ENCODE peak calls at places on chromosomes 2 and 18, in five cellular contexts. V is HepG2, M is K562, K is SK-N-SH, T is GM12878. N is an unnamed sample.
A peak's percentile ranks its signal among the peaks of the same experiment; 100 is the strongest.

GRCh38 chr18:49227456-49227855 is 233.0 kb downstream of the DYM start:
- DNase-seq in V (no peak), M (no peak), K (no peak), T (no peak), N (no peak)

GRCh38 chr18:23259701-23260661 is 124.7 kb downstream of the CABLES1 start:
- DNase-seq in V (peak; percentile 56), M (peak; percentile 74), K (peak; percentile 80), T (no peak), N (no peak)

GRCh38 chr2:188931361-188931760 is 42.8 kb upstream of the COL3A1 start:
- DNase-seq in V (no peak), M (no peak), K (no peak), T (no peak), N (no peak)

GRCh38 chr18:69586581-69586980 is 185.9 kb downstream of the DOK6 start:
- DNase-seq in V (no peak), M (no peak), K (no peak), T (no peak), N (no peak)

GRCh38 chr2:45617496-45617895 is 6.4 kb upstream of the SRBD1 start:
- DNase-seq in V (no peak), M (no peak), K (no peak), T (no peak), N (no peak)

GRCh38 chr2:102063360-102063947 is 71.7 kb downstream of the IL1R2 start:
- DNase-seq in V (no peak), M (no peak), K (no peak), T (no peak), N (no peak)

GRCh38 chr18:49500136-49500921 is 13.3 kb upstream of the C18orf32 start:
- DNase-seq in V (no peak), M (no peak), K (no peak), T (no peak), N (no peak)

GRCh38 chr2:61158356-61158944 is 3.5 kb upstream of the C2orf74 start:
- DNase-seq in V (no peak), M (no peak), K (no peak), T (no peak), N (no peak)

GRCh38 chr2:241773511-241774418 is 2.9 kb upstream of the GAL3ST2 start:
- DNase-seq in V (peak; percentile 71), M (peak; percentile 2), K (peak; percentile 39), T (no peak), N (no peak)

GRCh38 chr18:34729264-34729663 is 19.2 kb downstream of the DTNA start:
- DNase-seq in V (peak; percentile 23), M (no peak), K (peak; percentile 19), T (no peak), N (peak; percentile 27)

GRCh38 chr18:60684843-60685513 is 312.4 kb upstream of the MC4R start:
- DNase-seq in V (peak; percentile 2), M (no peak), K (peak; percentile 34), T (no peak), N (no peak)

GRCh38 chr18:519019-519879 is 18.7 kb upstream of the COLEC12 start:
- DNase-seq in V (no peak), M (no peak), K (no peak), T (peak; percentile 43), N (no peak)

GRCh38 chr2:181178823-181179412 is 198.5 kb downstream of the UBE2E3 start:
- DNase-seq in V (peak; percentile 43), M (peak; percentile 26), K (peak; percentile 8), T (no peak), N (no peak)

GRCh38 chr2:156436477-156437085 is 402 bp downstream of the GPD2 start:
- DNase-seq in V (no peak), M (no peak), K (no peak), T (no peak), N (peak; percentile 49)

GRCh38 chr2:44707945-44708645 is 233.4 kb upstream of the SIX3 start:
- DNase-seq in V (no peak), M (no peak), K (no peak), T (peak; percentile 25), N (no peak)

GRCh38 chr18:34595673-34596072 is 114.4 kb upstream of the DTNA start:
- DNase-seq in V (peak; percentile 20), M (no peak), K (no peak), T (no peak), N (no peak)

GRCh38 chr2:148338544-148338943 is 306.0 kb upstream of the EPC2 start:
- DNase-seq in V (peak; percentile 6), M (no peak), K (no peak), T (no peak), N (no peak)

GRCh38 chr2:38120829-38121228 is 44.9 kb upstream of the CYP1B1 start:
- DNase-seq in V (no peak), M (no peak), K (no peak), T (no peak), N (no peak)

GRCh38 chr2:123659120-123659519 is 366.0 kb upstream of the CNTNAP5 start:
- DNase-seq in V (no peak), M (no peak), K (no peak), T (no peak), N (no peak)

GRCh38 chr2:1864981-1865421 is 120.7 kb upstream of the PXDN start:
- DNase-seq in V (no peak), M (no peak), K (no peak), T (no peak), N (no peak)

GRCh38 chr2:241922396-241922795 is 52.9 kb downstream of the RTP5 start:
- DNase-seq in V (no peak), M (no peak), K (no peak), T (no peak), N (no peak)

GRCh38 chr2:217653240-217653639 is 349.6 kb downstream of the TNS1 start:
- DNase-seq in V (no peak), M (no peak), K (no peak), T (no peak), N (no peak)

GRCh38 chr2:105796131-105796638 is 51.5 kb downstream of the NCK2 start:
- DNase-seq in V (no peak), M (no peak), K (peak; percentile 52), T (no peak), N (no peak)

GRCh38 chr2:234998404-234999211 is 46.8 kb downstream of the SH3BP4 start:
- DNase-seq in V (peak; percentile 89), M (no peak), K (no peak), T (no peak), N (no peak)

GRCh38 chr18:44839239-44839666 is 158.6 kb downstream of the SETBP1 start:
- DNase-seq in V (no peak), M (peak; percentile 29), K (no peak), T (peak; percentile 64), N (peak; percentile 48)

GRCh38 chr2:98436734-98437133 is 7.9 kb upstream of the INPP4A start:
- DNase-seq in V (no peak), M (no peak), K (no peak), T (no peak), N (no peak)

GRCh38 chr2:196592912-196593881 is 46.3 kb upstream of the CCDC150 start:
- DNase-seq in V (no peak), M (peak; percentile 17), K (peak; percentile 90), T (no peak), N (no peak)

GRCh38 chr2:196591621-196592022 is 47.9 kb upstream of the CCDC150 start:
- DNase-seq in V (no peak), M (no peak), K (peak; percentile 41), T (no peak), N (no peak)

GRCh38 chr2:196591004-196591403 is 48.5 kb upstream of the CCDC150 start:
- DNase-seq in V (no peak), M (no peak), K (no peak), T (no peak), N (no peak)

GRCh38 chr2:196594158-196594557 is 45.4 kb upstream of the CCDC150 start:
- DNase-seq in V (no peak), M (no peak), K (no peak), T (no peak), N (no peak)

DNA sequence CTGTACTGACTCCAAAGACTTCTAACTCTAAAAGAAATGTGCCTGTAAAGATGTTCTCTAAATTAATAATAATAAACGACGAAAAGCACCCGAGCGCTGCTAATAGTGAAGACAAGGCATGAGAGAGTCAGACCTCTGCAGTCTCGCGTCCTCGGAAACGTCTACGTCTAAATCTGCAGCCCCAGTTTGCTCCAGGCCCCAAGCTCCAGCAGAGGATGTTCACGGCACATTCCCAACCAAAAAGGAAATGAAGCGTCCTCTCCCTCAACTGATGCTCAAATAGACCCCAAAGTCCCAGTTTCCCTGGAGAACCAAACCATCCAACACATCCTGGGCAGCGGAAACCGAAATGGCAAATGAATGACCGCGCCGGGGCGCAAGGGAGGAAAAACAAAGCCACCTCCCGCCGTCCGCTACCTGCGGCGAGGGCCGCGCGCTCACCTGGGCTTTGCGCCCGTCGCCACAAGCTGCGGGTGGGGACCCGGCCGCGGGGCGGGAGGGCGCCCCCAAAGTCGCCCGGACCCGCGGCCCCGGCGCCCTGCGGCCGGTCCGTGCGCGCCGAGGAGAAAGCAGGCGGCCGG is 47.1 kb upstream of the CCDC150 start:
- DNase-seq in V (no peak), M (no peak), K (no peak), T (no peak), N (no peak)
- TF ChIP-seq JUND in V (no peak), M (no peak), K (no peak), T (no peak), N (no peak)

GRCh38 chr2:240146141-240146561 is 5.7 kb upstream of the OTOS start:
- DNase-seq in V (no peak), M (no peak), K (peak; percentile 77), T (no peak), N (no peak)
- TF ChIP-seq TAF1 in V (no peak), M (no peak), K (no peak), T (no peak), N (no peak)

GRCh38 chr2:174327958-174328308 is 6.8 kb upstream of the SP9 start:
- DNase-seq in V (no peak), M (no peak), K (no peak), T (no peak), N (no peak)

GRCh38 chr2:174327559-174327897 is 7.2 kb upstream of the SP9 start:
- DNase-seq in V (no peak), M (no peak), K (no peak), T (no peak), N (no peak)

GRCh38 chr2:174329157-174329715 is 5.5 kb upstream of the SP9 start:
- DNase-seq in V (no peak), M (no peak), K (no peak), T (no peak), N (no peak)

GRCh38 chr2:174326880-174327558 is 7.7 kb upstream of the SP9 start:
- DNase-seq in V (no peak), M (no peak), K (peak; percentile 70), T (no peak), N (peak; percentile 73)

GRCh38 chr2:174328309-174329156 is 6.2 kb upstream of the SP9 start:
- DNase-seq in V (no peak), M (no peak), K (no peak), T (no peak), N (no peak)
- TF ChIP-seq JUND in V (no peak), M (no peak), K (no peak), T (no peak), N (no peak)

GRCh38 chr2:196957442-196957841 is 30.9 kb upstream of the PGAP1 start:
- DNase-seq in V (no peak), M (no peak), K (no peak), T (no peak), N (no peak)

GRCh38 chr2:196959750-196960392 is 33.4 kb upstream of the PGAP1 start:
- DNase-seq in V (peak; percentile 58), M (no peak), K (no peak), T (no peak), N (no peak)

GRCh38 chr2:196959291-196959690 is 32.8 kb upstream of the PGAP1 start:
- DNase-seq in V (no peak), M (no peak), K (no peak), T (no peak), N (no peak)

GRCh38 chr2:196955036-196955435 is 28.5 kb upstream of the PGAP1 start:
- DNase-seq in V (no peak), M (no peak), K (no peak), T (no peak), N (no peak)

GRCh38 chr2:196957881-196958525 is 31.5 kb upstream of the PGAP1 start:
- DNase-seq in V (no peak), M (no peak), K (no peak), T (no peak), N (no peak)
- TF ChIP-seq TAF1 in V (no peak), M (no peak), K (no peak), T (no peak), N (no peak)

N was measured in H1.